ENCODE peak calls at places on chromosomes 1 and 21, in eight cellular contexts. L is CD8-positive, alpha-beta T cell; G is fibroblast of lung; F is GM23338; V is pancreas; D is psoas muscle; I is stomach; J is tibial nerve. Y is an unnamed sample.

GRCh38 chr1:22341791-22342605 is 109.7 kb upstream of the ZBTB40 start:
- DNase-seq in G (peak; percentile 43), F (no peak), I (no peak), D (peak; percentile 57), J (no peak), L (no peak), V (no peak), Y (no peak)

GRCh38 chr21:33125981-33126380 is 56.0 kb downstream of the OLIG1 start:
- DNase-seq in D (no peak), L (no peak), F (no peak), G (no peak), J (no peak), I (no peak), V (no peak), Y (no peak)

GRCh38 chr1:119409731-119410130 is 5.2 kb upstream of the HSD3B2 start:
- DNase-seq in D (no peak), V (no peak), F (no peak), I (no peak), L (no peak), G (peak; percentile 65), J (no peak), Y (no peak)

GRCh38 chr1:174777262-174777661 is 222.5 kb upstream of the CACYBP start:
- DNase-seq in J (no peak), V (no peak), G (no peak), L (no peak), F (no peak), I (no peak), D (no peak), Y (no peak)

GRCh38 chr1:200233393-200233792 is 176.4 kb downstream of the ZNF281 start:
- DNase-seq in G (peak; percentile 84), D (no peak), F (no peak), V (no peak), I (no peak), L (no peak), J (no peak), Y (no peak)

GRCh38 chr1:31617917-31618746 is 643 bp downstream of the HCRTR1 start:
- DNase-seq in D (peak; percentile 66), L (peak; percentile 19), J (no peak), I (peak; percentile 52), G (peak; percentile 26), V (peak; percentile 68), F (peak; percentile 86), Y (no peak)

GRCh38 chr1:56056438-56057312 is 522.7 kb downstream of the PLPP3 start:
- DNase-seq in V (no peak), L (no peak), J (no peak), I (no peak), F (no peak), G (peak; percentile 79), D (no peak), Y (no peak)

GRCh38 chr1:182450087-182450486 is at the start of gene RGSL1:
- DNase-seq in D (no peak), V (no peak), F (no peak), I (no peak), G (no peak), L (no peak), J (no peak), Y (no peak)

GRCh38 chr1:109567823-109568222 is 19.4 kb downstream of the GNAI3 start:
- DNase-seq in F (no peak), V (no peak), I (no peak), L (no peak), D (no peak), G (no peak), J (no peak), Y (no peak)

GRCh38 chr1:98003442-98003841 is 82.6 kb upstream of the DPYD start:
- DNase-seq in D (no peak), L (no peak), V (no peak), J (no peak), F (no peak), I (no peak), G (no peak), Y (no peak)

GRCh38 chr1:27656157-27656893 is 15.7 kb downstream of the IFI6 start:
- DNase-seq in L (no peak), F (peak; percentile 91), V (no peak), J (peak; percentile 55), D (peak; percentile 86), I (no peak), G (peak; percentile 77), Y (no peak)

GRCh38 chr1:179025975-179026812 is 500 bp downstream of the FAM20B start:
- DNase-seq in I (peak; percentile 88), V (peak; percentile 92), D (peak; percentile 86), G (peak; percentile 51), L (peak; percentile 45), J (peak; percentile 42), F (peak; percentile 81), Y (no peak)

GRCh38 chr1:16050328-16050727 is 6.7 kb downstream of the CLCNKB start:
- DNase-seq in D (no peak), J (no peak), V (peak; percentile 63), G (no peak), L (no peak), I (no peak), F (no peak), Y (no peak)

GRCh38 chr1:149844096-149844495 is 55.3 kb upstream of the BOLA1 start:
- DNase-seq in V (no peak), F (peak; percentile 1), L (no peak), J (no peak), D (no peak), G (peak; percentile 75), I (no peak), Y (no peak)

GRCh38 chr1:15027515-15027948 is 126.0 kb upstream of the TMEM51 start:
- DNase-seq in I (peak; percentile 73), G (peak; percentile 59), D (peak; percentile 74), J (peak; percentile 72), F (peak; percentile 82), L (no peak), V (peak; percentile 86), Y (peak; percentile 27)

GRCh38 chr1:59178339-59178744 is 118.6 kb upstream of the FGGY start:
- DNase-seq in D (peak; percentile 81), I (no peak), V (no peak), G (peak; percentile 76), J (peak; percentile 60), L (no peak), F (no peak), Y (no peak)

GRCh38 chr1:204041232-204041767 is 31.6 kb upstream of the SOX13 start:
- DNase-seq in J (peak; percentile 40), V (no peak), G (peak; percentile 16), L (no peak), I (no peak), D (peak; percentile 84), F (no peak), Y (no peak)

GRCh38 chr1:108017698-108018097 is 52.7 kb upstream of the VAV3 start:
- DNase-seq in I (no peak), G (peak; percentile 42), F (no peak), D (no peak), L (no peak), V (no peak), J (no peak), Y (no peak)

GRCh38 chr1:234476172-234476571 is 2.8 kb downstream of the TARBP1 start:
- DNase-seq in L (no peak), V (no peak), I (no peak), D (no peak), J (no peak), F (no peak), G (no peak), Y (no peak)

DNA sequence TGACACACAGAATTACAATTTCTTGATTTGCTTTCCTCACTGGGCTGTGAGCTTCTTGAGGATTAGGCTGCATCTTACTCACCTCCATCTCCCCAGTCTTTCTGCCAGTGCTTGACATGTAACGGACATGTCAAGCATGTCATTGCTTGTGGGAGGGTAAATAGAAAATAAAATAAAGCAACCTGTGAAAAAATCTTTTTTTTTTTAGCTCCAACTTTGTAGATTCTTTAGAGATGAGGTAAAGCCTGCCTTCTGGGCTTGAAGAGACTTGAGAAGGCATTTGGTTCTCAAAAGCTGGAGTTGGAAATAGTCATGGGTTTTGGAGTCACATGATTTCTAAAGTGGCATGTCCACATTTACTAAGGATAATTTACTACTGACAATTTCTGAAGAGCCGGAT is 158.1 kb downstream of the PLXNA2 start:
- DNase-seq in V (no peak), F (no peak), I (no peak), D (no peak), L (no peak), J (no peak), G (peak; percentile 51), Y (no peak)
- H3K4me3 ChIP-seq in V (no peak overlapping the region), F (no peak overlapping the region), I (no peak overlapping the region), D (no peak overlapping the region), L (peak overlapping the region; percentile 45), J (peak overlapping the region; percentile 16), G (peak overlapping the region; percentile 34), Y (no peak overlapping the region)

DNA sequence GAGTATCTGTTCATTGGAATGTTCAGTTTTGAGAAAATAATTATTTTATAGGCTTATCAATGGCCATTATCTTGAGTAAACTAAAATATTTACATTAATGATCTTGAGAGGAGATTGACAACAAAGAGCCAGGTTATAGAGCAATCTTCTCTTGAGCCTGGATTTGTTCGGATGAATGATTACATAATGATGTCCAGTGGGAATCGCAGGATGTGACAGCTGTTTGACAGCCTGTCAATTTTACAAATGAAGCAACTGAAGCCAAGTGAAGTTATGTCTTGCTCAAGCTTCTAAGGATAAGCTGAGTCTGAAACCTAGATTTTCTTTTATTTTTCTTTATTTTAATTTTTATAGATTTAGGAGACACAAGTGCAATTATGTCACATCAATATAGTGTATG is 52.1 kb upstream of the BACH1 start:
- DNase-seq in D (no peak), I (no peak), G (no peak), V (no peak), L (no peak), J (no peak), F (no peak), Y (no peak)
- TF ChIP-seq CTCF in D (no peak), I (no peak), G (no peak), V (no peak), L (no peak), J (no peak), F (no peak), Y (no peak)

DNA sequence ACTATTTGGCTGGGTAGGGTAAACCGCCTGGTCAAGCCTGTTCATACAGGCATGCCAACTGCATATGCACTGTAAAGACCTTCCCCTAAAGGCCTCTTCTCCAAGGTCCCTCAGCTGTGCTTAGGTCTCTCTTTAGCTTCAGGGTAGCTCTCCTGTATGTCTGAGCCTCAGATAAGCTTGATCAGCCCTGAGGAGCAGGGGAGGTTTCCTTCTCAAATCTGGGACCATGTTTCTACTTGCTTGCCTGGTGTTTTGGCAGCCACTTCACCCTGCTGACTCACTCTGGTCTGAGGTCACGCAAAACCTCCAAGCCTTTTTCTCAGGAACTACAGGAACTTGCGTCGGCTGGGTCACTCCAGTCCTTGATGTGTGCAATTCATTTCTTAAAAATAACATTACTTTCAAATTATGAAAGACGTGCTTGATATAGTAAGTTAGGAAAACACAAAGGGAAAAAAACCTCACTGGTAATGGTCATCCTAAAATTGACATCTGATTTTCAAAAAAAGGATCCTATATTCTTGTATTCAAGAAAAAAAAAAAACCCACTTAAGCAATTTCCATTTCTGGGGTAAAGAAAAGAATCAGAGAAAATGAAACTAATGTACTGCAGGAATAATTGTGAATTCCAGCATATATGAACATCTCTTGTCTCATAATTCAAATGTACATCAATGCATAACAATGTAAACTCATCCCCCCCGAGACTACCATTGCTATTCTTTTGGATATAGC is 24.7 kb upstream of the RNF19B start:
- DNase-seq in D (peak; percentile 78), G (peak; percentile 99), I (peak; percentile 71), L (no peak), J (peak; percentile 73), F (no peak), V (no peak), Y (peak; percentile 89)
- H3K4me3 ChIP-seq in D (peak overlapping the region; percentile 2), G (peak overlapping the region; percentile 22), I (no peak overlapping the region), L (no peak overlapping the region), J (no peak overlapping the region), F (no peak overlapping the region), V (no peak overlapping the region), Y (no peak overlapping the region)

GRCh38 chr1:180502361-180503273 is at the start of gene ACBD6:
- DNase-seq in F (peak; percentile 90), J (peak; percentile 68), I (peak; percentile 81), G (peak; percentile 84), L (peak; percentile 73), D (peak; percentile 90), V (peak; percentile 92), Y (peak; percentile 61)
- TF ChIP-seq CTCF in F (no peak), J (peak; percentile 19), I (peak; percentile 9), G (no peak), L (no peak), D (no peak), V (no peak), Y (peak; percentile 8)

Y was measured in AG09309.